ENCODE peak calls at places on chromosomes 7 and 10, in nine cellular contexts. One of them, this sample, is unnamed.

GRCh38 chr10:33617381-33617780 is 282.9 kb upstream of the NRP1 start:
- DNase-seq in ovary: no peak
- DNase-seq in CD8-positive, alpha-beta T cell: no peak
- DNase-seq in breast epithelium: no peak
- DNase-seq in CD4-positive, CD25-positive, alpha-beta regulatory T cell: no peak
- DNase-seq in endothelial cell of umbilical vein: no peak
- DNase-seq in cardiac muscle cell: peak; percentile 65
- DNase-seq in heart right ventricle: no peak
- DNase-seq in OCI-LY7: no peak
- DNase-seq in this sample: no peak

GRCh38 chr10:47351899-47352815 is 4.0 kb downstream of the RBP3 start:
- DNase-seq in endothelial cell of umbilical vein: no peak
- DNase-seq in breast epithelium: no peak
- DNase-seq in heart right ventricle: no peak
- DNase-seq in cardiac muscle cell: no peak
- DNase-seq in ovary: no peak
- DNase-seq in CD8-positive, alpha-beta T cell: no peak
- DNase-seq in CD4-positive, CD25-positive, alpha-beta regulatory T cell: no peak
- DNase-seq in OCI-LY7: no peak
- DNase-seq in this sample: no peak

GRCh38 chr7:70486977-70487376 is 645.0 kb upstream of the GALNT17 start:
- DNase-seq in ovary: no peak
- DNase-seq in OCI-LY7: no peak
- DNase-seq in CD4-positive, CD25-positive, alpha-beta regulatory T cell: no peak
- DNase-seq in breast epithelium: no peak
- DNase-seq in heart right ventricle: no peak
- DNase-seq in cardiac muscle cell: peak; percentile 14
- DNase-seq in endothelial cell of umbilical vein: no peak
- DNase-seq in CD8-positive, alpha-beta T cell: no peak
- DNase-seq in this sample: no peak

GRCh38 chr10:33234779-33235178 is 99.7 kb downstream of the NRP1 start:
- DNase-seq in heart right ventricle: peak; percentile 28
- DNase-seq in CD4-positive, CD25-positive, alpha-beta regulatory T cell: no peak
- DNase-seq in cardiac muscle cell: peak; percentile 52
- DNase-seq in OCI-LY7: no peak
- DNase-seq in CD8-positive, alpha-beta T cell: no peak
- DNase-seq in ovary: peak; percentile 20
- DNase-seq in breast epithelium: no peak
- DNase-seq in endothelial cell of umbilical vein: peak; percentile 87
- DNase-seq in this sample: no peak

GRCh38 chr7:51020944-51021343 is 238.2 kb upstream of the GRB10 start:
- DNase-seq in heart right ventricle: no peak
- DNase-seq in CD8-positive, alpha-beta T cell: no peak
- DNase-seq in breast epithelium: no peak
- DNase-seq in cardiac muscle cell: no peak
- DNase-seq in CD4-positive, CD25-positive, alpha-beta regulatory T cell: no peak
- DNase-seq in OCI-LY7: no peak
- DNase-seq in endothelial cell of umbilical vein: no peak
- DNase-seq in ovary: no peak
- DNase-seq in this sample: no peak

GRCh38 chr7:87331687-87332256 is 13.7 kb upstream of the CROT start:
- DNase-seq in CD8-positive, alpha-beta T cell: no peak
- DNase-seq in cardiac muscle cell: no peak
- DNase-seq in OCI-LY7: no peak
- DNase-seq in breast epithelium: no peak
- DNase-seq in ovary: no peak
- DNase-seq in CD4-positive, CD25-positive, alpha-beta regulatory T cell: no peak
- DNase-seq in heart right ventricle: no peak
- DNase-seq in endothelial cell of umbilical vein: no peak
- DNase-seq in this sample: no peak

GRCh38 chr7:29607889-29608288 is 44.3 kb downstream of the PRR15 start:
- DNase-seq in endothelial cell of umbilical vein: no peak
- DNase-seq in breast epithelium: no peak
- DNase-seq in CD8-positive, alpha-beta T cell: no peak
- DNase-seq in OCI-LY7: no peak
- DNase-seq in CD4-positive, CD25-positive, alpha-beta regulatory T cell: no peak
- DNase-seq in cardiac muscle cell: peak; percentile 34
- DNase-seq in heart right ventricle: no peak
- DNase-seq in ovary: no peak
- DNase-seq in this sample: peak; percentile 83

GRCh38 chr10:126247454-126247975 is 140.8 kb downstream of the ADAM12 start:
- DNase-seq in CD4-positive, CD25-positive, alpha-beta regulatory T cell: no peak
- DNase-seq in breast epithelium: no peak
- DNase-seq in endothelial cell of umbilical vein: peak; percentile 67
- DNase-seq in ovary: peak; percentile 67
- DNase-seq in OCI-LY7: no peak
- DNase-seq in CD8-positive, alpha-beta T cell: no peak
- DNase-seq in cardiac muscle cell: peak; percentile 98
- DNase-seq in heart right ventricle: peak; percentile 42
- DNase-seq in this sample: peak; percentile 76

GRCh38 chr7:141754939-141755338 is 9.0 kb upstream of the TAS2R3 start:
- DNase-seq in breast epithelium: no peak
- DNase-seq in CD8-positive, alpha-beta T cell: no peak
- DNase-seq in heart right ventricle: no peak
- DNase-seq in OCI-LY7: peak; percentile 42
- DNase-seq in ovary: no peak
- DNase-seq in endothelial cell of umbilical vein: peak; percentile 11
- DNase-seq in cardiac muscle cell: peak; percentile 28
- DNase-seq in CD4-positive, CD25-positive, alpha-beta regulatory T cell: peak; percentile 20
- DNase-seq in this sample: peak; percentile 11

GRCh38 chr7:8481752-8482446 is 48.5 kb downstream of the NXPH1 start:
- DNase-seq in ovary: no peak
- DNase-seq in breast epithelium: no peak
- DNase-seq in cardiac muscle cell: no peak
- DNase-seq in OCI-LY7: no peak
- DNase-seq in endothelial cell of umbilical vein: no peak
- DNase-seq in CD8-positive, alpha-beta T cell: no peak
- DNase-seq in CD4-positive, CD25-positive, alpha-beta regulatory T cell: no peak
- DNase-seq in heart right ventricle: no peak
- DNase-seq in this sample: no peak

GRCh38 chr7:152619027-152619739 is 56.8 kb downstream of the XRCC2 start:
- DNase-seq in ovary: no peak
- DNase-seq in OCI-LY7: no peak
- DNase-seq in heart right ventricle: no peak
- DNase-seq in endothelial cell of umbilical vein: no peak
- DNase-seq in CD4-positive, CD25-positive, alpha-beta regulatory T cell: no peak
- DNase-seq in cardiac muscle cell: no peak
- DNase-seq in CD8-positive, alpha-beta T cell: no peak
- DNase-seq in breast epithelium: no peak
- DNase-seq in this sample: no peak

GRCh38 chr10:86349940-86350630 is 16.5 kb downstream of the GRID1 start:
- DNase-seq in OCI-LY7: no peak
- DNase-seq in CD4-positive, CD25-positive, alpha-beta regulatory T cell: no peak
- DNase-seq in ovary: no peak
- DNase-seq in endothelial cell of umbilical vein: no peak
- DNase-seq in cardiac muscle cell: no peak
- DNase-seq in breast epithelium: no peak
- DNase-seq in heart right ventricle: no peak
- DNase-seq in CD8-positive, alpha-beta T cell: no peak
- DNase-seq in this sample: no peak

GRCh38 chr7:83677180-83677866 is 28.4 kb upstream of the SEMA3E start:
- DNase-seq in CD8-positive, alpha-beta T cell: no peak
- DNase-seq in endothelial cell of umbilical vein: peak; percentile 61
- DNase-seq in heart right ventricle: no peak
- DNase-seq in cardiac muscle cell: peak; percentile 83
- DNase-seq in ovary: no peak
- DNase-seq in breast epithelium: no peak
- DNase-seq in CD4-positive, CD25-positive, alpha-beta regulatory T cell: no peak
- DNase-seq in OCI-LY7: no peak
- DNase-seq in this sample: peak; percentile 95

GRCh38 chr10:82736305-82736704 is 861.3 kb downstream of the NRG3 start:
- DNase-seq in OCI-LY7: no peak
- DNase-seq in breast epithelium: no peak
- DNase-seq in heart right ventricle: no peak
- DNase-seq in CD8-positive, alpha-beta T cell: no peak
- DNase-seq in cardiac muscle cell: no peak
- DNase-seq in endothelial cell of umbilical vein: no peak
- DNase-seq in ovary: no peak
- DNase-seq in CD4-positive, CD25-positive, alpha-beta regulatory T cell: no peak
- DNase-seq in this sample: no peak

GRCh38 chr7:143882611-143883078 is 19.3 kb downstream of the TCAF1 start:
- DNase-seq in breast epithelium: no peak
- DNase-seq in ovary: peak; percentile 81
- DNase-seq in CD4-positive, CD25-positive, alpha-beta regulatory T cell: no peak
- DNase-seq in OCI-LY7: no peak
- DNase-seq in heart right ventricle: peak; percentile 85
- DNase-seq in endothelial cell of umbilical vein: peak; percentile 68
- DNase-seq in CD8-positive, alpha-beta T cell: no peak
- DNase-seq in cardiac muscle cell: peak; percentile 76
- DNase-seq in this sample: peak; percentile 6

DNA sequence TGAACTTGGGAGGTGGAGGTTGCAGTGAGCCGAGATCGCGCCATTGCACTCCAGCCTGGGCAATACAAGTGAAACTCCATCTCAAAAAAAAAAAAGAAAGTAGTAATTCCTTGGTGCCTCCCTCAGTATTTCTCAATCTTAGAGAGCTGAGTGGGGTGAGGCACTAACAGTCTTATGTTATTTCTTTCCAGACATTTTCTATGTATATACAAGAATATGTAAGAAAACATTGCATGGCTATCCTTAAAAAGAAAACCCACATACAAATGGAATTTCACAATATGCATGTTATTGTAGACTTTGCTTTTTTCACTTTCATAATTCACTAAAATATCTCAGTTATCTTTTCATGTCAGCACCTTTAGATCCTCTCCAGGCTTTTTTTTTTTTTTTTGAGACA is 13.6 kb upstream of the SLF2 start:
- DNase-seq in endothelial cell of umbilical vein: no peak
- DNase-seq in cardiac muscle cell: peak; percentile 43
- DNase-seq in CD4-positive, CD25-positive, alpha-beta regulatory T cell: no peak
- DNase-seq in heart right ventricle: no peak
- DNase-seq in ovary: no peak
- DNase-seq in breast epithelium: no peak
- DNase-seq in CD8-positive, alpha-beta T cell: no peak
- DNase-seq in OCI-LY7: no peak
- DNase-seq in this sample: no peak
- H3K9me3 ChIP-seq in endothelial cell of umbilical vein: no peaks in the 10 kb centered on the region
- H3K9me3 ChIP-seq in cardiac muscle cell: no peaks in the 10 kb centered on the region
- H3K9me3 ChIP-seq in CD4-positive, CD25-positive, alpha-beta regulatory T cell: no peaks in the 10 kb centered on the region
- H3K9me3 ChIP-seq in heart right ventricle: no peaks in the 10 kb centered on the region
- H3K9me3 ChIP-seq in ovary: no peaks in the 10 kb centered on the region
- H3K9me3 ChIP-seq in breast epithelium: no peaks in the 10 kb centered on the region
- H3K9me3 ChIP-seq in CD8-positive, alpha-beta T cell: no peaks in the 10 kb centered on the region
- H3K9me3 ChIP-seq in OCI-LY7: no peaks in the 10 kb centered on the region
- H3K9me3 ChIP-seq in this sample: no peaks in the 10 kb centered on the region

DNA sequence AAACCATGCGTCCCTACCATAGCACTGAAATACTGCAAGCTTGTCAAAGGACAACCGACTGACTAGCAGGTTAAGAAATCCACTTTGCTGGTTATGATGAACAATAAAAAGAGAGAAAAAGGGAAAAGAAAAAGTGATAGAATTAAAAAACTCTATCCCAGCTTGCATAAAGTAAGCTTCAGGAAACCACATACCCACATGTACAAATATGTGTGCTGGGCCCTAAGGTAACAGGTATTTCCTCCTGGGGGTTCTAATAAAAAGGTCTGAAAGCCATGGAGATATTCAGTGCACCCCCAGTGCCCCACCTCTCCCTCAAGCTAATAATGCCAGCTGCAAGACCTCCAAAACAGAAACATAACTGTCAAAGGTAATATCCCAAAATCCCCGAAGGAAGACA is 248.6 kb upstream of the KLF14 start:
- DNase-seq in OCI-LY7: no peak
- DNase-seq in endothelial cell of umbilical vein: no peak
- DNase-seq in cardiac muscle cell: no peak
- DNase-seq in breast epithelium: no peak
- DNase-seq in ovary: no peak
- DNase-seq in CD8-positive, alpha-beta T cell: no peak
- DNase-seq in heart right ventricle: no peak
- DNase-seq in CD4-positive, CD25-positive, alpha-beta regulatory T cell: peak; percentile 27
- DNase-seq in this sample: no peak
- H3K4me1 ChIP-seq in OCI-LY7: peaks cover 3% of the 10 kb centered on the region
- H3K4me1 ChIP-seq in endothelial cell of umbilical vein: no peaks in the 10 kb centered on the region
- H3K4me1 ChIP-seq in cardiac muscle cell: no peaks in the 10 kb centered on the region
- H3K4me1 ChIP-seq in breast epithelium: peaks cover 8% of the 10 kb centered on the region
- H3K4me1 ChIP-seq in ovary: peaks cover 19% of the 10 kb centered on the region
- H3K4me1 ChIP-seq in CD8-positive, alpha-beta T cell: peaks cover 61% of the 10 kb centered on the region
- H3K4me1 ChIP-seq in heart right ventricle: peaks cover 78% of the 10 kb centered on the region
- H3K4me1 ChIP-seq in CD4-positive, CD25-positive, alpha-beta regulatory T cell: peaks cover 73% of the 10 kb centered on the region
- H3K4me1 ChIP-seq in this sample: peaks cover 14% of the 10 kb centered on the region

GRCh38 chr10:133532871-133533270 is 5.7 kb downstream of the CYP2E1 start:
- DNase-seq in CD8-positive, alpha-beta T cell: no peak
- DNase-seq in breast epithelium: no peak
- DNase-seq in heart right ventricle: no peak
- DNase-seq in ovary: no peak
- DNase-seq in CD4-positive, CD25-positive, alpha-beta regulatory T cell: no peak
- DNase-seq in endothelial cell of umbilical vein: no peak
- DNase-seq in cardiac muscle cell: no peak
- DNase-seq in OCI-LY7: no peak
- DNase-seq in this sample: no peak

GRCh38 chr10:133528845-133529575 is 1.8 kb downstream of the CYP2E1 start:
- DNase-seq in OCI-LY7: no peak
- DNase-seq in endothelial cell of umbilical vein: no peak
- DNase-seq in ovary: no peak
- DNase-seq in breast epithelium: no peak
- DNase-seq in heart right ventricle: no peak
- DNase-seq in CD4-positive, CD25-positive, alpha-beta regulatory T cell: no peak
- DNase-seq in cardiac muscle cell: peak; percentile 79
- DNase-seq in CD8-positive, alpha-beta T cell: no peak
- DNase-seq in this sample: no peak

GRCh38 chr10:133529576-133529946 is 2.4 kb downstream of the CYP2E1 start:
- DNase-seq in heart right ventricle: no peak
- DNase-seq in breast epithelium: no peak
- DNase-seq in CD8-positive, alpha-beta T cell: no peak
- DNase-seq in ovary: no peak
- DNase-seq in OCI-LY7: no peak
- DNase-seq in endothelial cell of umbilical vein: no peak
- DNase-seq in CD4-positive, CD25-positive, alpha-beta regulatory T cell: no peak
- DNase-seq in cardiac muscle cell: no peak
- DNase-seq in this sample: no peak

GRCh38 chr10:133528296-133528844 is 1.2 kb downstream of the CYP2E1 start:
- DNase-seq in CD8-positive, alpha-beta T cell: no peak
- DNase-seq in endothelial cell of umbilical vein: no peak
- DNase-seq in OCI-LY7: no peak
- DNase-seq in heart right ventricle: no peak
- DNase-seq in cardiac muscle cell: peak; percentile 11
- DNase-seq in breast epithelium: no peak
- DNase-seq in ovary: no peak
- DNase-seq in CD4-positive, CD25-positive, alpha-beta regulatory T cell: no peak
- DNase-seq in this sample: peak; percentile 18

DNA sequence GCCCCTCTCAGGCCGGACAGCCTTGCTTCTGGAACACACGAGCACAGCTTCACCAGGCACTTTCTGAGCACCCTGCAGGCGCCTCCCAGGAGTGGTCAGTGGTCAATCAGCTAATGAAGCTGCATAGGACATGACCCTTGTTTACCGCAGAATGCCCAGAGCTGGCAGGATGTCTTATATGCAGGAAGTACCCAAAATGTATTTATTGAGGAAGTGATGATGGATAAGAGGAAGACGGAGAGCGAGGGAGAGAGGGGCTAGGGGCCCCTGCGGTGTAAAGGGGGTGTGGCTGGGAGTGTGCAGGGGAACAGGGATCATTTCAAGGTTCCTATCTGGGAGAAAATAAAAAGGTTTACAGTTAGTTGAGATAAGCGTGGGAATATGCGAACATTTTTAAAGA is 3.3 kb downstream of the CYP2E1 start:
- DNase-seq in heart right ventricle: no peak
- DNase-seq in breast epithelium: no peak
- DNase-seq in endothelial cell of umbilical vein: no peak
- DNase-seq in CD4-positive, CD25-positive, alpha-beta regulatory T cell: no peak
- DNase-seq in OCI-LY7: no peak
- DNase-seq in CD8-positive, alpha-beta T cell: no peak
- DNase-seq in cardiac muscle cell: no peak
- DNase-seq in ovary: no peak
- DNase-seq in this sample: no peak
- H3K9me3 ChIP-seq in heart right ventricle: no peaks in the 10 kb centered on the region
- H3K9me3 ChIP-seq in breast epithelium: no peaks in the 10 kb centered on the region
- H3K9me3 ChIP-seq in endothelial cell of umbilical vein: peaks cover 2% of the 10 kb centered on the region
- H3K9me3 ChIP-seq in CD4-positive, CD25-positive, alpha-beta regulatory T cell: no peaks in the 10 kb centered on the region
- H3K9me3 ChIP-seq in OCI-LY7: no peaks in the 10 kb centered on the region
- H3K9me3 ChIP-seq in CD8-positive, alpha-beta T cell: no peaks in the 10 kb centered on the region
- H3K9me3 ChIP-seq in cardiac muscle cell: no peaks in the 10 kb centered on the region
- H3K9me3 ChIP-seq in ovary: no peaks in the 10 kb centered on the region
- H3K9me3 ChIP-seq in this sample: peaks cover 3% of the 10 kb centered on the region

GRCh38 chr10:101225846-101226361 is 3.4 kb downstream of the LBX1 start:
- DNase-seq in breast epithelium: no peak
- DNase-seq in endothelial cell of umbilical vein: no peak
- DNase-seq in ovary: no peak
- DNase-seq in heart right ventricle: no peak
- DNase-seq in OCI-LY7: no peak
- DNase-seq in cardiac muscle cell: no peak
- DNase-seq in CD8-positive, alpha-beta T cell: no peak
- DNase-seq in CD4-positive, CD25-positive, alpha-beta regulatory T cell: no peak
- DNase-seq in this sample: no peak
- H3K4me1 ChIP-seq in breast epithelium: peaks cover 14% of the 10 kb centered on the region
- H3K4me1 ChIP-seq in endothelial cell of umbilical vein: no peaks in the 10 kb centered on the region
- H3K4me1 ChIP-seq in ovary: peaks cover 11% of the 10 kb centered on the region
- H3K4me1 ChIP-seq in heart right ventricle: peaks cover 70% of the 10 kb centered on the region
- H3K4me1 ChIP-seq in OCI-LY7: no peaks in the 10 kb centered on the region
- H3K4me1 ChIP-seq in cardiac muscle cell: peaks cover 14% of the 10 kb centered on the region
- H3K4me1 ChIP-seq in CD8-positive, alpha-beta T cell: peaks cover 62% of the 10 kb centered on the region
- H3K4me1 ChIP-seq in CD4-positive, CD25-positive, alpha-beta regulatory T cell: peaks cover 81% of the 10 kb centered on the region
- H3K4me1 ChIP-seq in this sample: peaks cover 44% of the 10 kb centered on the region

This sample was measured in mammary epithelial cell.